ENCODE peak calls at places on chromosomes 7 and 10, in nine cellular contexts. I is endothelial cell of umbilical vein, D is NB4, A is lower lobe of right lung, C is kidney epithelial cell, L is GM12864, Y is hepatocyte, E is lower leg skin, F is astrocyte. H is an unnamed sample.

GRCh38 chr10:26448706-26449435 is 10.7 kb downstream of the APBB1IP start:
- DNase-seq in I (no peak), D (no peak), A (no peak), C (no peak), L (peak), Y (no peak), E (no peak), F (no peak), H (peak)

GRCh38 chr10:119807960-119808697 is 64.5 kb downstream of the MCMBP start:
- DNase-seq in I (peak), D (peak), A (no peak), C (peak), L (no peak), Y (no peak), E (no peak), F (peak), H (peak)

GRCh38 chr10:113895018-113895417 is 40.6 kb downstream of the NHLRC2 start:
- DNase-seq in I (no peak), D (no peak), A (no peak), C (peak), L (no peak), Y (no peak), E (no peak), F (peak), H (no peak)

GRCh38 chr7:41451826-41452225 is 251.1 kb downstream of the INHBA start:
- DNase-seq in I (peak), D (no peak), A (no peak), C (no peak), L (no peak), Y (no peak), E (no peak), F (peak), H (no peak)

GRCh38 chr10:131477457-131478205 is 166.1 kb upstream of the TCERG1L start:
- DNase-seq in I (no peak), D (peak), A (no peak), C (no peak), L (no peak), Y (peak), E (no peak), F (no peak), H (no peak)

GRCh38 chr10:100124097-100124496 is 42.4 kb upstream of the CPN1 start:
- DNase-seq in I (no peak), D (no peak), A (no peak), C (no peak), L (no peak), Y (no peak), E (no peak), F (no peak), H (no peak)

GRCh38 chr10:114768394-114768786 is 53.2 kb upstream of the FHIP2A start:
- DNase-seq in I (no peak), D (no peak), A (no peak), C (no peak), L (no peak), Y (no peak), E (no peak), F (no peak), H (no peak)

GRCh38 chr10:3987142-3987974 is 202.3 kb upstream of the KLF6 start:
- DNase-seq in I (no peak), D (no peak), A (no peak), C (no peak), L (no peak), Y (no peak), E (no peak), F (peak), H (no peak)

GRCh38 chr10:88743999-88744398 is 15.8 kb upstream of the LIPN start:
- DNase-seq in I (no peak), D (no peak), A (no peak), C (no peak), L (no peak), Y (no peak), E (no peak), F (no peak), H (no peak)

GRCh38 chr7:27346531-27347260 is 104.1 kb downstream of the EVX1 start:
- DNase-seq in I (peak), D (no peak), A (no peak), C (peak), L (no peak), Y (peak), E (peak), F (peak), H (no peak)

GRCh38 chr10:91424016-91424415 is 13.9 kb downstream of the HECTD2 start:
- DNase-seq in I (no peak), D (no peak), A (no peak), C (no peak), L (no peak), Y (no peak), E (no peak), F (no peak), H (no peak)

GRCh38 chr10:101493249-101493648 is 94.8 kb downstream of the POLL start:
- DNase-seq in I (no peak), D (no peak), A (no peak), C (no peak), L (no peak), Y (no peak), E (no peak), F (no peak), H (no peak)

GRCh38 chr10:71462642-71462935 is 65.9 kb downstream of the CDH23 start:
- DNase-seq in I (no peak), D (no peak), A (no peak), C (no peak), L (no peak), Y (no peak), E (no peak), F (no peak), H (no peak)

GRCh38 chr7:47525066-47525623 is 56.8 kb downstream of the TNS3 start:
- DNase-seq in I (no peak), D (no peak), A (no peak), C (no peak), L (no peak), Y (no peak), E (no peak), F (no peak), H (no peak)

GRCh38 chr7:70582921-70583895 is 548.7 kb upstream of the GALNT17 start:
- DNase-seq in I (no peak), D (no peak), A (no peak), C (no peak), L (no peak), Y (no peak), E (no peak), F (no peak), H (no peak)

GRCh38 chr7:151592868-151593486 is 73.3 kb upstream of the RHEB start:
- DNase-seq in I (peak), D (no peak), A (no peak), C (peak), L (no peak), Y (no peak), E (peak), F (peak), H (no peak)

GRCh38 chr10:19816420-19817250 is at the start of gene PLXDC2:
- DNase-seq in I (peak), D (peak), A (peak), C (no peak), L (no peak), Y (peak), E (peak), F (peak), H (peak)

GRCh38 chr7:107404740-107405537 is 64.9 kb upstream of the GPR22 start:
- DNase-seq in I (peak), D (no peak), A (no peak), C (no peak), L (no peak), Y (no peak), E (no peak), F (no peak), H (no peak)

GRCh38 chr7:106735637-106736036 is 74.7 kb upstream of the CCDC71L start:
- DNase-seq in I (no peak), D (no peak), A (no peak), C (no peak), L (no peak), Y (no peak), E (no peak), F (no peak), H (no peak)

GRCh38 chr7:117124585-117125220 is 171.4 kb downstream of the ST7 start:
- DNase-seq in I (peak), D (peak), A (peak), C (peak), L (peak), Y (peak), E (peak), F (peak), H (peak)

GRCh38 chr7:79434867-79435266 is 18.6 kb downstream of the MAGI2 start:
- DNase-seq in I (peak), D (no peak), A (no peak), C (no peak), L (no peak), Y (peak), E (no peak), F (no peak), H (no peak)

GRCh38 chr7:30523466-30523865 is 18.8 kb upstream of the GGCT start:
- DNase-seq in I (no peak), D (no peak), A (no peak), C (no peak), L (no peak), Y (no peak), E (no peak), F (no peak), H (no peak)

GRCh38 chr10:70481831-70482530 is 3.4 kb downstream of the PALD1 start:
- DNase-seq in I (peak), D (no peak), A (no peak), C (no peak), L (no peak), Y (no peak), E (no peak), F (no peak), H (no peak)

GRCh38 chr7:123270553-123270952 is 70.8 kb upstream of the SLC13A1 start:
- DNase-seq in I (no peak), D (no peak), A (no peak), C (no peak), L (no peak), Y (no peak), E (no peak), F (no peak), H (no peak)

GRCh38 chr7:85525661-85526060 is 338.8 kb upstream of the SEMA3D start:
- DNase-seq in I (no peak), D (no peak), A (no peak), C (no peak), L (no peak), Y (no peak), E (no peak), F (no peak), H (no peak)

GRCh38 chr7:85522070-85522469 is 335.2 kb upstream of the SEMA3D start:
- DNase-seq in I (no peak), D (no peak), A (no peak), C (no peak), L (no peak), Y (no peak), E (no peak), F (no peak), H (no peak)

GRCh38 chr7:85516675-85517074 is 329.8 kb upstream of the SEMA3D start:
- DNase-seq in I (no peak), D (no peak), A (no peak), C (no peak), L (no peak), Y (no peak), E (no peak), F (no peak), H (no peak)

GRCh38 chr7:85521108-85521694 is 334.3 kb upstream of the SEMA3D start:
- DNase-seq in I (no peak), D (no peak), A (no peak), C (no peak), L (no peak), Y (no peak), E (no peak), F (peak), H (no peak)
- TF ChIP-seq CTCF in I (no peak), D (no peak), A (no peak), C (no peak), L (no peak), Y (no peak), E (no peak), F (no peak), H (no peak)

GRCh38 chr7:195830-196128 is 3.4 kb downstream of the FAM20C start:
- DNase-seq in I (no peak), D (no peak), A (no peak), C (no peak), L (no peak), Y (no peak), E (no peak), F (no peak), H (no peak)
- H3K4me3 ChIP-seq in I (no peak), D (no peak), A (peak), C (peak), L (no peak), Y (no peak), E (no peak), F (peak), H (no peak)

GRCh38 chr10:12196531-12197211 is 683 bp downstream of the CDC123 start:
- DNase-seq in I (no peak), D (no peak), A (no peak), C (no peak), L (no peak), Y (no peak), E (no peak), F (no peak), H (no peak)

GRCh38 chr10:12198156-12198555 is 2.2 kb downstream of the CDC123 start:
- DNase-seq in I (no peak), D (no peak), A (no peak), C (no peak), L (no peak), Y (no peak), E (no peak), F (no peak), H (peak)

GRCh38 chr10:12195281-12195602 is 449 bp downstream of the NUDT5 start:
- DNase-seq in I (no peak), D (no peak), A (no peak), C (no peak), L (no peak), Y (no peak), E (no peak), F (no peak), H (no peak)

GRCh38 chr10:12194752-12195271 is 879 bp downstream of the NUDT5 start:
- DNase-seq in I (peak), D (peak), A (peak), C (no peak), L (no peak), Y (peak), E (peak), F (peak), H (peak)

DNA sequence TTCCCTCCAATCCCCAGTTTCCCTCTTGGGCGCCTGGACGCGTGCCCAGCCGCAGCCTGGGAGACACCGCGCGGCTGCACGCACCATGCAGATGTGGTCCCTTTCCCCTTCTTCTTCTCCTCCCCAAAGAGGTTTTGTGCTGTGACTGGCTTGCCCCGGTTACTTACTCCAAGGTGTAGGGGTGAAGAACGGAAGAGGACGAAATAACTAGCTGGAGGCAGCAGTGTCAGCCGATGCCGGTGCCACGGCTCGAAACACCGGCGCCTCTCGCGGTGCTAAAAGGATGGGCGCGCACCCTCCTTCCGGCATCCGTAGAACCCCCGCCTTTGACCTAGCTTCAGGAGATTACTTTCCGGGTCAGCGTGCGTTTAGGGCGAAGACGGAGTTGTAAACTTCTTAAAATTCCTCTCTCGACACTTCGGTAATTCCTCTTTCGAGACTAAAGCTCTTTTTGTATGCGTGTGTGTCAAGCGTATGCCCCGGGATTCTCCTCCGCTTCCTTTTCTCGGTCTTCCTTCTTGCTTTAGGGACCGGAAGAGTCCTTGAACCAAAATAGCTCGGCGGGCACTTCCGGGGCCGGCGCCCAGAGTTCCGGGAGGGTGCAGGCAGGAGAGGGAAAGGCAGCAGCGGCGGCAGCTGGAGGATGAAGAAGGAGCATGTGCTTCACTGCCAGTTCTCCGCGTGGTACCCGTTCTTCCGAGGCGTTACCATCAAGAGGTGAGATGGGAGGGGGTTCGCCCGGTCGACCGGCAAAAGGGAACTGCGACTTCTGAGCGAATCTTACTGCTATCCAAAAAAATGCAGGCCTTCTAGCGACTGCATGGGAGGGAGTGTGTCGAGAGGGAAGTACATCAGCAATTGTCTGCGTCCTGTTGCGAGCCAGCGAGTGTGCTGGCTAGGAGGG is at the start of the genes CDC123 and NUDT5:
- DNase-seq in I (peak), D (peak), A (peak), C (peak), L (peak), Y (peak), E (peak), F (peak), H (peak)
- TF ChIP-seq CTCF in I (no peak), D (no peak), A (no peak), C (no peak), L (peak), Y (no peak), E (no peak), F (no peak), H (no peak)

GRCh38 chr10:95837368-95837776 is 70.4 kb upstream of the CC2D2B start:
- DNase-seq in I (no peak), D (no peak), A (no peak), C (no peak), L (no peak), Y (no peak), E (no peak), F (no peak), H (no peak)
- H3K4me3 ChIP-seq in I (no peak), D (no peak), A (no peak), C (no peak), L (no peak), Y (no peak), E (no peak), F (no peak), H (peak)

DNA sequence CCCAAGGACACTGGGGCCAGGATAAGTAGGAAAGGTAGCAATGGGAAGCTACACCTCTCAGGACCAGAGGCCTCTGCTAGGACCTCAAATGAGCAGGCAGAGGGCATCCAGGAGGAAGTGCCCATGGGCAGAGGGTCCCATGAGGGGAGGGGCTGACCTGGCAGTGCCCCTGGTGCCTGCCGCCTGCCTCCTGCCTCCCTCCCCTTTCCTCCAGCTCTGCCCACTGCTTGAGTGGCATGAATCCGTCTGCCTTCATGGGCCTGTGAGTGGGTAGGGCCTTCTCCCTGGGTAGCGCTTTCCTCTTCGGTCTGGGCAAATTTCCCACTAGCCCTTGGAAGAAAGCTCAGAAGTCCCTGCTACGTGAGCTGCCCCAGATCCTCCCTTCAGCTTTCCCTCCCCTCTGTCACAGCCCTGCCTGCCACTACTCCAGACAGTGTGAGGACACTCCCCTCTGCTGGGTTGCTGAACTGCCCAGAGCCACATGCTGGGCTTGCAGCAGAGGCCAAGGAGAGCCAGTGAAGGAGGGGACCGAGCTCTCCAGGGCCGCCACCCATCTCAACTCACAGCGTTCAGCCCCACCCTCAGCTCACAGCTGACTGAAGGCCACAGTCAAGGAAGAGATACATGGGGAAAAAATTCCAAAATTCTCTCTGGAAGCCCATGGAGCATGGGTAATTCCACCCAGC is 141.4 kb downstream of the ARHGAP22 start:
- DNase-seq in I (no peak), D (no peak), A (no peak), C (no peak), L (no peak), Y (peak), E (no peak), F (no peak), H (no peak)
- TF ChIP-seq CTCF in I (no peak), D (no peak), A (no peak), C (no peak), L (no peak), Y (peak), E (no peak), F (no peak), H (no peak)

GRCh38 chr10:110457851-110458582 is 39.7 kb upstream of the DUSP5 start:
- DNase-seq in I (peak), D (peak), A (no peak), C (no peak), L (no peak), Y (no peak), E (no peak), F (no peak), H (peak)
- H3K4me3 ChIP-seq in I (no peak), D (no peak), A (no peak), C (no peak), L (no peak), Y (no peak), E (no peak), F (no peak), H (no peak)